ENCODE peak calls at places on chromosomes 11 and 22, in nine cellular contexts. C is transverse colon, Q is stomach, T is esophagus muscularis mucosa, I is A549, G is K562, K is ovary, P is SK-N-SH, H is sigmoid colon. W is an unnamed sample.

GRCh38 chr11:19524171-19524671 is 188.4 kb upstream of the NAV2 start:
- DNase-seq in I (no peak), K (no peak), H (no peak), C (no peak), Q (peak; percentile 49), T (no peak), G (no peak), P (no peak), W (no peak)

GRCh38 chr11:65944767-65945166 is 513 bp upstream of the TSGA10IP start:
- DNase-seq in Q (no peak), P (no peak), T (no peak), I (no peak), K (no peak), G (no peak), C (no peak), H (no peak), W (no peak)

GRCh38 chr11:68090706-68091105 is 30.5 kb downstream of the CHKA start:
- DNase-seq in K (no peak), G (no peak), Q (no peak), I (no peak), P (no peak), C (peak; percentile 43), T (no peak), H (no peak), W (no peak)

GRCh38 chr11:111426615-111427014 is 47.5 kb upstream of the POU2AF1 start:
- DNase-seq in T (no peak), C (no peak), Q (no peak), H (no peak), I (no peak), P (no peak), K (no peak), G (no peak), W (no peak)

GRCh38 chr22:24510694-24511625 is 15.8 kb downstream of the UPB1 start:
- DNase-seq in K (peak; percentile 8), T (no peak), C (no peak), Q (peak; percentile 68), H (no peak), P (no peak), G (peak; percentile 35), I (no peak), W (no peak)

GRCh38 chr11:44979536-44980399 is 29.1 kb upstream of the TP53I11 start:
- DNase-seq in G (no peak), T (no peak), P (no peak), Q (peak; percentile 92), I (peak; percentile 92), K (no peak), H (peak; percentile 40), C (peak; percentile 85), W (no peak)

GRCh38 chr11:128707671-128708070 is 13.8 kb downstream of the FLI1 start:
- DNase-seq in P (no peak), I (no peak), T (no peak), H (no peak), C (no peak), G (no peak), Q (no peak), K (no peak), W (no peak)

GRCh38 chr11:46055371-46055770 is 65.9 kb downstream of the PHF21A start:
- DNase-seq in G (no peak), H (no peak), I (no peak), C (no peak), T (no peak), Q (no peak), P (no peak), K (no peak), W (no peak)

GRCh38 chr11:39806652-39807051 is 1652.8 kb downstream of the LRRC4C start:
- DNase-seq in Q (no peak), G (no peak), I (no peak), P (no peak), H (no peak), C (no peak), T (no peak), K (no peak), W (no peak)

GRCh38 chr11:75850787-75851186 is 35.8 kb downstream of the UVRAG start:
- DNase-seq in G (no peak), C (no peak), H (no peak), T (no peak), K (no peak), I (no peak), P (no peak), Q (no peak), W (no peak)

GRCh38 chr11:45850446-45850845 is 3.2 kb downstream of the CRY2 start:
- DNase-seq in T (no peak), I (no peak), H (no peak), Q (no peak), K (no peak), G (no peak), C (no peak), P (no peak), W (no peak)

DNA sequence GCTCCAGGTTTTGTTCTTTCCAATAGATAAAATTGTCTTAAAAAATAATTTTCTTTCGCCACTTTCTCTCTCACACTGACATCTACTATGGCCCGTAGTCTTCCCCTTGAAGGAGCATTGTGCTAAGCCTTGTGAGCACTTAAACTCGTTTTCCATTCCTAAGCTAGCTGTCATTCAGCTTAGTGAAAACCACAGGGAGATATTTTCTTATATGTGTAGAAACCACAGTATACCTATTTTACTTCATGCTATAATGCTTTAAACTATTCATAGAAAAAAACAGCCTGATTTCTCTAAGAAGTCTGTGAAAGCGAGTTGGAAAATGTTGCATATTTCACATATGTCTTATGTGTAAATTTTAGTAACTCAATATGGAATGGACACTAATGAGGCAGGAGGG is 194.2 kb upstream of the CTSC start:
- DNase-seq in G (no peak), H (no peak), C (no peak), T (no peak), Q (no peak), I (no peak), K (no peak), P (no peak), W (no peak)
- TF ChIP-seq EP300 in G (no peak), H (no peak), C (no peak), T (no peak), Q (no peak), I (no peak), K (no peak), P (no peak), W (no peak)

DNA sequence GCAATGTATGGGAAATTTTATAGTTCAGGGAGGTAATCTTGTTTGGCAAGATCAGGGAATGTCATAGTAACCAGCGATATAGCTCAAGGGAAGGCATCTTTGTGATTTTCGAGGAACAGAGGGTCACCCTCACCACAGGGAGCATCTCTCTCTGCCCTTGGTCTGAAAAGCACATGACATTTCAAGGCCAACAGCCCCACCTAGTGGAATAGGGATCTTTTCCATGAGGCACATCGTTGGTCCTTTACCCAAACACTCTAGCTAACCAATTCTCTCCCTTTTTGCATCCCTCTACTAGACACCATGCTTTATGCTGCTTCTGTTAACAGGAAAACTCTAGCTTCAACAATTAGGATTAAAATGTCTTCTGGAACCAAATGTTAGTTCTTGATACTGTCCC is 179.0 kb downstream of the GRM5 start:
- DNase-seq in G (peak; percentile 15), C (peak; percentile 11), P (peak; percentile 4), I (peak; percentile 57), H (no peak), K (no peak), Q (no peak), T (no peak), W (no peak)
- TF ChIP-seq EP300 in G (no peak), C (no peak), P (no peak), I (no peak), H (no peak), K (no peak), Q (no peak), T (no peak), W (no peak)

DNA sequence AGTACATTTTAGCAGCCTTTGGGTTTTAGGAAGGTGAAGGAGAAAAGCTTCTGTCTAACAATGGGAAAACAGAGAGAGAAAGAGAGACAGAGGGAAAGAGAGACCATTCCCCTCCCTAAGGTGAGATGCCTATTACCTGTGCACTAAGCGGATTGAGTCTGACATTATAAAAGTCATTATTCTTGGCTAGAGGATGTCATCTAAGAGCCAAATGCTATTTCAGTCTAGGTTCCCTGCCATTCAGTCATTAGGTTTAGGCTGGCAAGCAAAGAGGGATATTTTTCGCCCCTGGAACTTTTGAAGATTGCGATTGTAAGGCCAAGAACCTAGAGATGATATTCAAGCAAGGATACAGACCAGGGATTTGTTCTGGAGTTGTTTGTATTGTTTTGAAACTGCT is 7.2 kb downstream of the BLID start:
- DNase-seq in C (no peak), T (no peak), G (no peak), K (no peak), H (no peak), Q (no peak), P (no peak), I (no peak), W (no peak)
- TF ChIP-seq EP300 in C (no peak), T (no peak), G (no peak), K (no peak), H (no peak), Q (no peak), P (no peak), I (no peak), W (no peak)

GRCh38 chr22:41557401-41558240 is 3.2 kb upstream of the CSDC2 start:
- DNase-seq in K (peak; percentile 95), I (no peak), H (peak; percentile 88), P (no peak), C (peak; percentile 46), T (no peak), G (peak; percentile 44), Q (peak; percentile 78), W (peak; percentile 51)
- TF ChIP-seq EP300 in K (no peak), I (no peak), H (no peak), P (no peak), C (no peak), T (no peak), G (no peak), Q (no peak), W (peak; percentile 59)

GRCh38 chr11:35617687-35618496 is at the start of gene FJX1:
- DNase-seq in T (no peak), P (peak; percentile 96), K (peak; percentile 76), H (peak; percentile 82), G (peak; percentile 78), I (peak; percentile 83), C (peak; percentile 17), Q (no peak), W (no peak)
- TF ChIP-seq EP300 in T (no peak), P (no peak), K (no peak), H (no peak), G (no peak), I (peak; percentile 27), C (no peak), Q (no peak), W (no peak)

GRCh38 chr11:86509579-86509978 is 134.9 kb downstream of the CCDC81 start:
- DNase-seq in T (no peak), Q (no peak), P (no peak), I (peak; percentile 51), K (no peak), H (no peak), C (no peak), G (no peak), W (no peak)
- TF ChIP-seq EP300 in T (no peak), Q (no peak), P (no peak), I (no peak), K (no peak), H (no peak), C (no peak), G (no peak), W (no peak)

W was measured in tibial nerve.